ENCODE peak calls at places on chromosome 7, in six cellular contexts. G, B, Z, Y, H and X are unnamed samples.

GRCh38 chr7:158818325-158819213 is 10.7 kb downstream of the ESYT2 start:
- DNase-seq in Y (peak), B (peak), Z (peak), H (peak), G (peak), X (peak)

GRCh38 chr7:45259966-45260646 is 102.5 kb downstream of the RAMP3 start:
- DNase-seq in B (no peak), G (peak), H (peak), Y (no peak), Z (peak), X (peak)

GRCh38 chr7:50940621-50941020 is 157.9 kb upstream of the GRB10 start:
- DNase-seq in H (peak), G (peak), B (peak), Y (no peak), Z (no peak), X (no peak)

GRCh38 chr7:155769701-155770100 is 42.6 kb downstream of the SHH start:
- DNase-seq in H (no peak), G (peak), Z (no peak), Y (peak), B (peak), X (no peak)

GRCh38 chr7:10237306-10237705 is 736.4 kb upstream of the PHF14 start:
- DNase-seq in B (peak), Y (no peak), H (peak), G (no peak), Z (no peak), X (no peak)

GRCh38 chr7:1948377-1948796 is 278.3 kb downstream of the ELFN1 start:
- DNase-seq in Z (no peak), H (no peak), Y (no peak), B (no peak), G (no peak), X (no peak)

GRCh38 chr7:27185708-27186449 is 847 bp upstream of the HOXA11 start:
- DNase-seq in B (no peak), G (no peak), Y (no peak), Z (peak), H (no peak), X (no peak)

GRCh38 chr7:92366730-92367129 is 80.6 kb upstream of the GATAD1 start:
- DNase-seq in B (no peak), H (peak), Y (no peak), Z (no peak), G (peak), X (no peak)

GRCh38 chr7:953547-954327 is 743 bp downstream of the ADAP1 start:
- DNase-seq in G (peak), B (no peak), Y (no peak), Z (peak), H (peak), X (peak)

GRCh38 chr7:43602271-43602670 is 19.4 kb downstream of the STK17A start:
- DNase-seq in G (no peak), Z (no peak), Y (no peak), B (no peak), H (no peak), X (no peak)

GRCh38 chr7:55928006-55928767 is 23.5 kb upstream of the MRPS17 start:
- DNase-seq in Z (no peak), Y (no peak), B (no peak), G (no peak), H (no peak), X (no peak)

GRCh38 chr7:147432068-147432467 is 1158.5 kb upstream of the C7orf33 start:
- DNase-seq in Y (peak), H (peak), Z (no peak), G (peak), B (peak), X (peak)

GRCh38 chr7:5578441-5579024 is 154.9 kb upstream of the TNRC18 start:
- DNase-seq in H (no peak), Y (no peak), Z (no peak), B (no peak), G (no peak), X (no peak)

GRCh38 chr7:90918303-90918702 is 322.2 kb downstream of the CDK14 start:
- DNase-seq in H (no peak), B (no peak), Y (no peak), G (no peak), Z (no peak), X (no peak)

GRCh38 chr7:43390601-43391000 is 192.3 kb upstream of the STK17A start:
- DNase-seq in B (no peak), Z (no peak), Y (no peak), G (no peak), H (no peak), X (no peak)

GRCh38 chr7:91864070-91864469 is 16.4 kb downstream of the MTERF1 start:
- DNase-seq in H (no peak), G (no peak), Z (no peak), Y (no peak), B (no peak), X (no peak)

GRCh38 chr7:100789055-100789454 is 38.3 kb downstream of the EPHB4 start:
- DNase-seq in H (no peak), Y (no peak), B (no peak), G (no peak), Z (no peak), X (no peak)

GRCh38 chr7:24574365-24574764 is 1.1 kb downstream of the PALS2 start:
- DNase-seq in H (peak), Y (no peak), G (peak), B (peak), Z (no peak), X (no peak)

GRCh38 chr7:33807779-33808482 is 97.4 kb upstream of the BMPER start:
- DNase-seq in Z (no peak), H (peak), G (peak), B (peak), Y (peak), X (no peak)

GRCh38 chr7:25316366-25316765 is 88.1 kb upstream of the NPVF start:
- DNase-seq in H (no peak), Z (no peak), B (no peak), Y (no peak), G (no peak), X (no peak)

GRCh38 chr7:130994378-130995115 is 260.5 kb upstream of the KLF14 start:
- DNase-seq in H (no peak), Z (peak), B (no peak), Y (no peak), G (no peak), X (peak)

GRCh38 chr7:116547347-116547746 is 22.5 kb downstream of the CAV1 start:
- DNase-seq in Y (no peak), Z (no peak), G (peak), B (no peak), H (peak), X (no peak)

GRCh38 chr7:50196719-50197118 is 103.7 kb upstream of the ZPBP start:
- DNase-seq in B (no peak), G (no peak), H (no peak), Y (no peak), Z (no peak), X (no peak)

GRCh38 chr7:16921151-16921550 is 39.4 kb upstream of the AGR3 start:
- DNase-seq in Y (no peak), G (no peak), B (no peak), Z (no peak), H (peak), X (no peak)

GRCh38 chr7:128404826-128405344 is 4.9 kb downstream of the IMPDH1 start:
- DNase-seq in H (no peak), Y (no peak), B (no peak), G (peak), Z (no peak), X (no peak)

GRCh38 chr7:151131622-151132293 is 35.7 kb downstream of the GBX1 start:
- DNase-seq in B (no peak), Y (no peak), Z (no peak), H (no peak), G (no peak), X (peak)

GRCh38 chr7:69929622-69930021 is 331.3 kb downstream of the AUTS2 start:
- DNase-seq in Y (no peak), B (no peak), H (no peak), G (no peak), Z (no peak), X (no peak)

GRCh38 chr7:154968336-154969001 is 34.5 kb downstream of the PAXIP1 start:
- DNase-seq in B (no peak), G (no peak), H (no peak), Y (no peak), Z (no peak), X (no peak)

GRCh38 chr7:7223250-7223649 is 40.9 kb downstream of the C1GALT1 start:
- DNase-seq in H (no peak), Y (no peak), G (no peak), B (no peak), Z (no peak), X (no peak)

GRCh38 chr7:24653316-24654085 is 80.2 kb downstream of the PALS2 start:
- DNase-seq in H (no peak), B (no peak), Z (no peak), Y (no peak), G (peak), X (peak)

GRCh38 chr7:34247468-34247867 is 342.1 kb downstream of the BMPER start:
- DNase-seq in G (peak), Y (no peak), B (peak), H (peak), Z (no peak), X (no peak)

GRCh38 chr7:52777423-52777822 is 258.0 kb upstream of the POM121L12 start:
- DNase-seq in H (no peak), Y (no peak), G (no peak), B (no peak), Z (no peak), X (no peak)